ENCODE peak calls at places on chromosomes 12 and 14, in ten cellular contexts. One of them, this sample, is unnamed.

GRCh38 chr14:64983439-64984310 is 3.0 kb upstream of the FNTB start:
- DNase-seq in thyroid gland: peak
- DNase-seq in choroid plexus epithelial cell: peak
- DNase-seq in foreskin fibroblast: peak
- DNase-seq in BE2C: peak
- DNase-seq in adrenal gland: peak
- DNase-seq in tibial artery: no peak
- DNase-seq in HFF-Myc: peak
- DNase-seq in epithelial cell of esophagus: peak
- DNase-seq in right lobe of liver: no peak
- DNase-seq in this sample: no peak

GRCh38 chr12:64332296-64332695 is 58.3 kb downstream of the C12orf56 start:
- DNase-seq in thyroid gland: no peak
- DNase-seq in choroid plexus epithelial cell: no peak
- DNase-seq in foreskin fibroblast: no peak
- DNase-seq in BE2C: no peak
- DNase-seq in adrenal gland: no peak
- DNase-seq in tibial artery: no peak
- DNase-seq in HFF-Myc: no peak
- DNase-seq in epithelial cell of esophagus: no peak
- DNase-seq in right lobe of liver: no peak
- DNase-seq in this sample: no peak

GRCh38 chr12:62308201-62308600 is 48.0 kb downstream of the USP15 start:
- DNase-seq in thyroid gland: no peak
- DNase-seq in choroid plexus epithelial cell: no peak
- DNase-seq in foreskin fibroblast: no peak
- DNase-seq in BE2C: no peak
- DNase-seq in adrenal gland: no peak
- DNase-seq in tibial artery: no peak
- DNase-seq in HFF-Myc: no peak
- DNase-seq in epithelial cell of esophagus: no peak
- DNase-seq in right lobe of liver: no peak
- DNase-seq in this sample: no peak

GRCh38 chr14:55523321-55523720 is 56.7 kb upstream of the KTN1 start:
- DNase-seq in thyroid gland: no peak
- DNase-seq in choroid plexus epithelial cell: no peak
- DNase-seq in foreskin fibroblast: no peak
- DNase-seq in BE2C: no peak
- DNase-seq in adrenal gland: no peak
- DNase-seq in tibial artery: no peak
- DNase-seq in HFF-Myc: no peak
- DNase-seq in epithelial cell of esophagus: no peak
- DNase-seq in right lobe of liver: no peak
- DNase-seq in this sample: no peak

GRCh38 chr14:71720978-71721624 is 211.1 kb upstream of the RGS6 start:
- DNase-seq in thyroid gland: peak
- DNase-seq in choroid plexus epithelial cell: peak
- DNase-seq in foreskin fibroblast: peak
- DNase-seq in BE2C: peak
- DNase-seq in adrenal gland: peak
- DNase-seq in tibial artery: no peak
- DNase-seq in HFF-Myc: peak
- DNase-seq in epithelial cell of esophagus: peak
- DNase-seq in right lobe of liver: peak
- DNase-seq in this sample: no peak

GRCh38 chr12:12008232-12008850 is 62.4 kb upstream of the BCL2L14 start:
- DNase-seq in thyroid gland: no peak
- DNase-seq in choroid plexus epithelial cell: no peak
- DNase-seq in foreskin fibroblast: no peak
- DNase-seq in BE2C: no peak
- DNase-seq in adrenal gland: no peak
- DNase-seq in tibial artery: no peak
- DNase-seq in HFF-Myc: no peak
- DNase-seq in epithelial cell of esophagus: no peak
- DNase-seq in right lobe of liver: no peak
- DNase-seq in this sample: no peak

GRCh38 chr14:68807148-68807600 is 14.3 kb upstream of the ZFP36L1 start:
- DNase-seq in thyroid gland: peak
- DNase-seq in choroid plexus epithelial cell: peak
- DNase-seq in foreskin fibroblast: peak
- DNase-seq in BE2C: no peak
- DNase-seq in adrenal gland: no peak
- DNase-seq in tibial artery: peak
- DNase-seq in HFF-Myc: no peak
- DNase-seq in epithelial cell of esophagus: peak
- DNase-seq in right lobe of liver: no peak
- DNase-seq in this sample: peak

GRCh38 chr14:70771781-70772212 is 37.5 kb downstream of the MAP3K9 start:
- DNase-seq in thyroid gland: no peak
- DNase-seq in choroid plexus epithelial cell: peak
- DNase-seq in foreskin fibroblast: no peak
- DNase-seq in BE2C: no peak
- DNase-seq in adrenal gland: no peak
- DNase-seq in tibial artery: no peak
- DNase-seq in HFF-Myc: no peak
- DNase-seq in epithelial cell of esophagus: peak
- DNase-seq in right lobe of liver: no peak
- DNase-seq in this sample: no peak

GRCh38 chr12:47411961-47412360 is 293.9 kb downstream of the RPAP3 start:
- DNase-seq in thyroid gland: no peak
- DNase-seq in choroid plexus epithelial cell: no peak
- DNase-seq in foreskin fibroblast: no peak
- DNase-seq in BE2C: no peak
- DNase-seq in adrenal gland: no peak
- DNase-seq in tibial artery: no peak
- DNase-seq in HFF-Myc: no peak
- DNase-seq in epithelial cell of esophagus: no peak
- DNase-seq in right lobe of liver: no peak
- DNase-seq in this sample: no peak

GRCh38 chr12:131908716-131909595 is 14.5 kb downstream of the ULK1 start:
- DNase-seq in thyroid gland: no peak
- DNase-seq in choroid plexus epithelial cell: no peak
- DNase-seq in foreskin fibroblast: no peak
- DNase-seq in BE2C: peak
- DNase-seq in adrenal gland: no peak
- DNase-seq in tibial artery: peak
- DNase-seq in HFF-Myc: no peak
- DNase-seq in epithelial cell of esophagus: no peak
- DNase-seq in right lobe of liver: no peak
- DNase-seq in this sample: no peak

GRCh38 chr14:70789961-70790360 is 19.4 kb downstream of the MAP3K9 start:
- DNase-seq in thyroid gland: no peak
- DNase-seq in choroid plexus epithelial cell: no peak
- DNase-seq in foreskin fibroblast: no peak
- DNase-seq in BE2C: no peak
- DNase-seq in adrenal gland: no peak
- DNase-seq in tibial artery: no peak
- DNase-seq in HFF-Myc: no peak
- DNase-seq in epithelial cell of esophagus: peak
- DNase-seq in right lobe of liver: no peak
- DNase-seq in this sample: no peak

GRCh38 chr14:48140804-48141203 is 465.4 kb upstream of the MDGA2 start:
- DNase-seq in thyroid gland: no peak
- DNase-seq in choroid plexus epithelial cell: no peak
- DNase-seq in foreskin fibroblast: no peak
- DNase-seq in BE2C: no peak
- DNase-seq in adrenal gland: no peak
- DNase-seq in tibial artery: no peak
- DNase-seq in HFF-Myc: no peak
- DNase-seq in epithelial cell of esophagus: no peak
- DNase-seq in right lobe of liver: no peak
- DNase-seq in this sample: no peak

GRCh38 chr14:24971255-24971654 is 78.7 kb downstream of the STXBP6 start:
- DNase-seq in thyroid gland: no peak
- DNase-seq in choroid plexus epithelial cell: peak
- DNase-seq in foreskin fibroblast: no peak
- DNase-seq in BE2C: no peak
- DNase-seq in adrenal gland: no peak
- DNase-seq in tibial artery: no peak
- DNase-seq in HFF-Myc: no peak
- DNase-seq in epithelial cell of esophagus: no peak
- DNase-seq in right lobe of liver: no peak
- DNase-seq in this sample: no peak

GRCh38 chr14:98170580-98170979 is 1101.4 kb downstream of the BCL11B start:
- DNase-seq in thyroid gland: no peak
- DNase-seq in choroid plexus epithelial cell: no peak
- DNase-seq in foreskin fibroblast: no peak
- DNase-seq in BE2C: no peak
- DNase-seq in adrenal gland: no peak
- DNase-seq in tibial artery: no peak
- DNase-seq in HFF-Myc: no peak
- DNase-seq in epithelial cell of esophagus: no peak
- DNase-seq in right lobe of liver: no peak
- DNase-seq in this sample: no peak

GRCh38 chr14:98169170-98169587 is 1102.8 kb downstream of the BCL11B start:
- DNase-seq in thyroid gland: no peak
- DNase-seq in choroid plexus epithelial cell: no peak
- DNase-seq in foreskin fibroblast: no peak
- DNase-seq in BE2C: no peak
- DNase-seq in adrenal gland: no peak
- DNase-seq in tibial artery: no peak
- DNase-seq in HFF-Myc: no peak
- DNase-seq in epithelial cell of esophagus: no peak
- DNase-seq in right lobe of liver: no peak
- DNase-seq in this sample: no peak

GRCh38 chr14:98167702-98168101 is 1104.3 kb downstream of the BCL11B start:
- DNase-seq in thyroid gland: no peak
- DNase-seq in choroid plexus epithelial cell: no peak
- DNase-seq in foreskin fibroblast: no peak
- DNase-seq in BE2C: no peak
- DNase-seq in adrenal gland: no peak
- DNase-seq in tibial artery: no peak
- DNase-seq in HFF-Myc: no peak
- DNase-seq in epithelial cell of esophagus: no peak
- DNase-seq in right lobe of liver: no peak
- DNase-seq in this sample: no peak

GRCh38 chr14:98168196-98168985 is 1103.6 kb downstream of the BCL11B start:
- DNase-seq in thyroid gland: no peak
- DNase-seq in choroid plexus epithelial cell: no peak
- DNase-seq in foreskin fibroblast: no peak
- DNase-seq in BE2C: no peak
- DNase-seq in adrenal gland: no peak
- DNase-seq in tibial artery: no peak
- DNase-seq in HFF-Myc: no peak
- DNase-seq in epithelial cell of esophagus: no peak
- DNase-seq in right lobe of liver: no peak
- DNase-seq in this sample: no peak

GRCh38 chr14:98167253-98167652 is 1104.7 kb downstream of the BCL11B start:
- DNase-seq in thyroid gland: no peak
- DNase-seq in choroid plexus epithelial cell: no peak
- DNase-seq in foreskin fibroblast: no peak
- DNase-seq in BE2C: no peak
- DNase-seq in adrenal gland: no peak
- DNase-seq in tibial artery: no peak
- DNase-seq in HFF-Myc: no peak
- DNase-seq in epithelial cell of esophagus: no peak
- DNase-seq in right lobe of liver: no peak
- DNase-seq in this sample: no peak
- TF ChIP-seq CTCF in thyroid gland: no peak
- TF ChIP-seq CTCF in choroid plexus epithelial cell: no peak
- TF ChIP-seq CTCF in foreskin fibroblast: no peak
- TF ChIP-seq CTCF in BE2C: no peak
- TF ChIP-seq CTCF in adrenal gland: no peak
- TF ChIP-seq CTCF in tibial artery: no peak
- TF ChIP-seq CTCF in HFF-Myc: no peak
- TF ChIP-seq CTCF in epithelial cell of esophagus: no peak
- TF ChIP-seq CTCF in right lobe of liver: no peak
- TF ChIP-seq CTCF in this sample: no peak

GRCh38 chr12:69284131-69284530 is 44.8 kb downstream of the CPSF6 start:
- DNase-seq in thyroid gland: peak
- DNase-seq in choroid plexus epithelial cell: peak
- DNase-seq in foreskin fibroblast: peak
- DNase-seq in BE2C: peak
- DNase-seq in adrenal gland: peak
- DNase-seq in tibial artery: peak
- DNase-seq in HFF-Myc: peak
- DNase-seq in epithelial cell of esophagus: peak
- DNase-seq in right lobe of liver: peak
- DNase-seq in this sample: peak
- TF ChIP-seq CTCF in thyroid gland: no peak
- TF ChIP-seq CTCF in choroid plexus epithelial cell: peak
- TF ChIP-seq CTCF in foreskin fibroblast: no peak
- TF ChIP-seq CTCF in BE2C: peak
- TF ChIP-seq CTCF in adrenal gland: no peak
- TF ChIP-seq CTCF in tibial artery: no peak
- TF ChIP-seq CTCF in HFF-Myc: peak
- TF ChIP-seq CTCF in epithelial cell of esophagus: peak
- TF ChIP-seq CTCF in right lobe of liver: peak
- TF ChIP-seq CTCF in this sample: no peak

DNA sequence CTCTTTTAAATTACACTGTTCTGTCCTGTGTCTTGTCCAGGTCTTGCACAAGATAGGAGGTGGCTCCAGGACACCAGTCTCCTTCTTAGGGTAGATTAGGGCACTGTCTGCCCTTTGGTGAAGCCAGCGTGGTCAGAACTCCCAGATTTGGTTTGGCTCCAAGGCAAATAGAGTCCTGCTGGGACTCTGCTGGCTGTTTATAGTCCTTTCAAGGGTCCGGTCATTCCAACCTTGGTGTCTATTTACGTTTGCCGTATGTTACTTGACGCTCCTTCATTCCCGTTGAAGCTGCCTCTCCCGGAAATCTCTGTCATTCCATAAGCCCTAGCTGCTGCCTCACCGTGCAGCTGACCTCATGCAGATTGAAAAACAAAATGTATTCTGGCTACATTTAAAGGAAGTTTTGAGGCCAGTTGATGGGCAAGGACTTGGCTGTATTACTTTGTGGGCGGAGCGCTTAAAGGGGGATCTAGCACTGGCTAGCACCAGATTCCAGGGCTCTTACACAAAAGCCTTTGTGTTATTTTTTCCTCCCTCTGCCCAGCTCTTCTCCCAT is 180.6 kb downstream of the AKAP6 start:
- DNase-seq in thyroid gland: peak
- DNase-seq in choroid plexus epithelial cell: peak
- DNase-seq in foreskin fibroblast: peak
- DNase-seq in BE2C: no peak
- DNase-seq in adrenal gland: peak
- DNase-seq in tibial artery: peak
- DNase-seq in HFF-Myc: peak
- DNase-seq in epithelial cell of esophagus: peak
- DNase-seq in right lobe of liver: peak
- DNase-seq in this sample: peak
- TF ChIP-seq CTCF in thyroid gland: no peak
- TF ChIP-seq CTCF in choroid plexus epithelial cell: no peak
- TF ChIP-seq CTCF in foreskin fibroblast: no peak
- TF ChIP-seq CTCF in BE2C: no peak
- TF ChIP-seq CTCF in adrenal gland: no peak
- TF ChIP-seq CTCF in tibial artery: no peak
- TF ChIP-seq CTCF in HFF-Myc: no peak
- TF ChIP-seq CTCF in epithelial cell of esophagus: no peak
- TF ChIP-seq CTCF in right lobe of liver: no peak
- TF ChIP-seq CTCF in this sample: no peak

DNA sequence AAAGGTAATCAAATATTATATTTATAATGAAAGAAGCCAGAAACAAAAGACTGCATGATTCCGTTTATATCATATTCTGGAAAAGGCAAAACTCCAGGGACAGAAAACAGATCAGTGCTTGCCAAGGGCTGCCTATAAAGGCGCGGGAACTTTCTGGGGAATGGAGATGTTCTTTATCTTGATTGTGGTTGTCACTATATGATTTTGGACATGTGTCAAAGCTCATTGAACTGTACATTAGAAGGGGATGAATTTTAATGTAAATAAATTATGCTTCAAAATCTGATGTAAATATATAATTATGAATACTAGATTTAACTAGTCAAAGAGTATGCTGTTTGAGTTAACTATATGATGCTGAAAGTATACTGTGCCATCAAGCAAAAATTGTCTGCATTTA is 115.4 kb upstream of the KRAS start:
- DNase-seq in thyroid gland: no peak
- DNase-seq in choroid plexus epithelial cell: no peak
- DNase-seq in foreskin fibroblast: no peak
- DNase-seq in BE2C: peak
- DNase-seq in adrenal gland: no peak
- DNase-seq in tibial artery: no peak
- DNase-seq in HFF-Myc: no peak
- DNase-seq in epithelial cell of esophagus: no peak
- DNase-seq in right lobe of liver: no peak
- DNase-seq in this sample: no peak
- TF ChIP-seq CTCF in thyroid gland: no peak
- TF ChIP-seq CTCF in choroid plexus epithelial cell: no peak
- TF ChIP-seq CTCF in foreskin fibroblast: no peak
- TF ChIP-seq CTCF in BE2C: no peak
- TF ChIP-seq CTCF in adrenal gland: no peak
- TF ChIP-seq CTCF in tibial artery: no peak
- TF ChIP-seq CTCF in HFF-Myc: no peak
- TF ChIP-seq CTCF in epithelial cell of esophagus: no peak
- TF ChIP-seq CTCF in right lobe of liver: no peak
- TF ChIP-seq CTCF in this sample: no peak

This sample was measured in right atrium auricular region.